ENCODE peak calls at places on chromosomes 6 and 20, in six cellular contexts. I is dorsolateral prefrontal cortex; F is central memory CD4-positive, alpha-beta T cell; U is NCI-H748 treated with DMSO at 0.1 percent for 48 hours; H is stimulated activated CD4-positive, alpha-beta T cell treated with anti-CD3 and anti-CD28 coated beads, TNF-alpha, amount 100 ng/mL, for 1 hour; X is NCI-H146. C is an unnamed sample.

GRCh38 chr6:160450849-160451248 is 102.7 kb downstream of the SLC22A3 start:
- DNase-seq in U (no peak), H (no peak), I (no peak), X (no peak), F (no peak), C (no peak)

GRCh38 chr6:141467881-141468280 is 664.8 kb upstream of the GJE1 start:
- DNase-seq in I (no peak), F (no peak), X (no peak), U (no peak), H (no peak), C (no peak)

GRCh38 chr6:26155066-26155925 is 68.1 kb downstream of the HFE start:
- DNase-seq in F (no peak), U (peak; percentile 47), H (no peak), X (peak; percentile 57), I (no peak), C (no peak)

GRCh38 chr6:39791850-39792500 is at the start of gene DAAM2:
- DNase-seq in H (no peak), F (no peak), X (no peak), U (no peak), I (peak; percentile 45), C (peak; percentile 91)

GRCh38 chr6:166958926-166959861 is 2.8 kb upstream of the RNASET2 start:
- DNase-seq in F (peak; percentile 78), U (no peak), H (no peak), I (no peak), X (no peak), C (no peak)

GRCh38 chr6:89599727-89600126 is 38.8 kb downstream of the LYRM2 start:
- DNase-seq in U (no peak), F (no peak), I (no peak), X (no peak), H (no peak), C (no peak)

GRCh38 chr6:42569102-42570028 is 5.5 kb downstream of the UBR2 start:
- DNase-seq in I (no peak), H (no peak), U (no peak), F (no peak), X (no peak), C (no peak)

GRCh38 chr20:62186887-62187866 is 4.3 kb downstream of the MTG2 start:
- DNase-seq in F (no peak), I (no peak), H (no peak), X (no peak), U (no peak), C (no peak)

GRCh38 chr6:108896111-108896661 is 48.0 kb downstream of the ARMC2 start:
- DNase-seq in X (no peak), I (no peak), F (peak; percentile 58), H (no peak), U (no peak), C (no peak)

GRCh38 chr6:163355471-163355991 is 59.0 kb upstream of the QKI start:
- DNase-seq in U (no peak), X (no peak), F (no peak), H (no peak), I (no peak), C (peak; percentile 85)

GRCh38 chr20:31866221-31866620 is 4.1 kb downstream of the DUSP15 start:
- DNase-seq in H (no peak), X (no peak), F (no peak), U (no peak), I (no peak), C (no peak)

C was measured in left lung.